ENCODE peak calls at places on chromosomes 12 and 14, in five cellular contexts. One of them, this sample, is unnamed.

GRCh38 chr14:61504841-61505340 is 183.5 kb downstream of the PRKCH start:
- DNase-seq in MG63: no peak
- DNase-seq in midbrain: no peak
- DNase-seq in EL: no peak
- DNase-seq in stimulated activated CD4-positive, alpha-beta T cell treated with anti-CD3 and anti-CD28 coated beads, Interleukin-1b, Interleukin-23, amount 100 ng/mL, for 24 hours: no peak
- DNase-seq in this sample: no peak

GRCh38 chr14:67837011-67837624 is 17.5 kb downstream of the RAD51B start:
- DNase-seq in stimulated activated CD4-positive, alpha-beta T cell treated with anti-CD3 and anti-CD28 coated beads, Interleukin-1b, Interleukin-23, amount 100 ng/mL, for 24 hours: no peak
- DNase-seq in EL: peak
- DNase-seq in MG63: peak
- DNase-seq in midbrain: peak
- DNase-seq in this sample: no peak

GRCh38 chr12:108594-108993 is 42.0 kb downstream of the IQSEC3 start:
- DNase-seq in MG63: peak
- DNase-seq in midbrain: peak
- DNase-seq in EL: no peak
- DNase-seq in stimulated activated CD4-positive, alpha-beta T cell treated with anti-CD3 and anti-CD28 coated beads, Interleukin-1b, Interleukin-23, amount 100 ng/mL, for 24 hours: no peak
- DNase-seq in this sample: no peak

GRCh38 chr12:93145086-93145485 is 216.0 kb upstream of the EEA1 start:
- DNase-seq in midbrain: no peak
- DNase-seq in stimulated activated CD4-positive, alpha-beta T cell treated with anti-CD3 and anti-CD28 coated beads, Interleukin-1b, Interleukin-23, amount 100 ng/mL, for 24 hours: no peak
- DNase-seq in MG63: no peak
- DNase-seq in EL: no peak
- DNase-seq in this sample: no peak

GRCh38 chr12:71297930-71298329 is 140.1 kb upstream of the TSPAN8 start:
- DNase-seq in EL: no peak
- DNase-seq in stimulated activated CD4-positive, alpha-beta T cell treated with anti-CD3 and anti-CD28 coated beads, Interleukin-1b, Interleukin-23, amount 100 ng/mL, for 24 hours: no peak
- DNase-seq in midbrain: no peak
- DNase-seq in MG63: no peak
- DNase-seq in this sample: no peak

GRCh38 chr12:116609715-116610114 is 50.5 kb downstream of the MAP1LC3B2 start:
- DNase-seq in MG63: no peak
- DNase-seq in stimulated activated CD4-positive, alpha-beta T cell treated with anti-CD3 and anti-CD28 coated beads, Interleukin-1b, Interleukin-23, amount 100 ng/mL, for 24 hours: no peak
- DNase-seq in EL: no peak
- DNase-seq in midbrain: no peak
- DNase-seq in this sample: no peak

GRCh38 chr14:104580961-104581360 is 1.4 kb downstream of the C14orf180 start:
- DNase-seq in midbrain: no peak
- DNase-seq in MG63: no peak
- DNase-seq in EL: no peak
- DNase-seq in stimulated activated CD4-positive, alpha-beta T cell treated with anti-CD3 and anti-CD28 coated beads, Interleukin-1b, Interleukin-23, amount 100 ng/mL, for 24 hours: no peak
- DNase-seq in this sample: no peak

GRCh38 chr12:109715310-109716091 is 1.9 kb downstream of the FAM222A start:
- DNase-seq in midbrain: peak
- DNase-seq in MG63: no peak
- DNase-seq in stimulated activated CD4-positive, alpha-beta T cell treated with anti-CD3 and anti-CD28 coated beads, Interleukin-1b, Interleukin-23, amount 100 ng/mL, for 24 hours: no peak
- DNase-seq in EL: no peak
- DNase-seq in this sample: no peak

GRCh38 chr12:123233505-123234299 is 466 bp downstream of the MTRFR start:
- DNase-seq in MG63: no peak
- DNase-seq in midbrain: no peak
- DNase-seq in stimulated activated CD4-positive, alpha-beta T cell treated with anti-CD3 and anti-CD28 coated beads, Interleukin-1b, Interleukin-23, amount 100 ng/mL, for 24 hours: no peak
- DNase-seq in EL: peak
- DNase-seq in this sample: peak

GRCh38 chr12:29709056-29709455 is 74.7 kb downstream of the TMTC1 start:
- DNase-seq in midbrain: no peak
- DNase-seq in EL: no peak
- DNase-seq in stimulated activated CD4-positive, alpha-beta T cell treated with anti-CD3 and anti-CD28 coated beads, Interleukin-1b, Interleukin-23, amount 100 ng/mL, for 24 hours: no peak
- DNase-seq in MG63: no peak
- DNase-seq in this sample: no peak

GRCh38 chr12:108773798-108774788 is 42.8 kb upstream of the CORO1C start:
- DNase-seq in stimulated activated CD4-positive, alpha-beta T cell treated with anti-CD3 and anti-CD28 coated beads, Interleukin-1b, Interleukin-23, amount 100 ng/mL, for 24 hours: no peak
- DNase-seq in EL: peak
- DNase-seq in midbrain: peak
- DNase-seq in MG63: peak
- DNase-seq in this sample: no peak

GRCh38 chr14:59870277-59871165 is at the start of gene RTN1:
- DNase-seq in stimulated activated CD4-positive, alpha-beta T cell treated with anti-CD3 and anti-CD28 coated beads, Interleukin-1b, Interleukin-23, amount 100 ng/mL, for 24 hours: no peak
- DNase-seq in midbrain: peak
- DNase-seq in EL: peak
- DNase-seq in MG63: peak
- DNase-seq in this sample: peak

GRCh38 chr12:3135522-3136461 is 58.6 kb downstream of the TSPAN9 start:
- DNase-seq in EL: peak
- DNase-seq in MG63: peak
- DNase-seq in midbrain: peak
- DNase-seq in stimulated activated CD4-positive, alpha-beta T cell treated with anti-CD3 and anti-CD28 coated beads, Interleukin-1b, Interleukin-23, amount 100 ng/mL, for 24 hours: peak
- DNase-seq in this sample: peak

GRCh38 chr14:56310643-56311042 is 192.4 kb downstream of the PELI2 start:
- DNase-seq in stimulated activated CD4-positive, alpha-beta T cell treated with anti-CD3 and anti-CD28 coated beads, Interleukin-1b, Interleukin-23, amount 100 ng/mL, for 24 hours: no peak
- DNase-seq in EL: peak
- DNase-seq in midbrain: no peak
- DNase-seq in MG63: no peak
- DNase-seq in this sample: peak

GRCh38 chr14:39217214-39217879 is 16.4 kb upstream of the MIA2 start:
- DNase-seq in MG63: no peak
- DNase-seq in stimulated activated CD4-positive, alpha-beta T cell treated with anti-CD3 and anti-CD28 coated beads, Interleukin-1b, Interleukin-23, amount 100 ng/mL, for 24 hours: no peak
- DNase-seq in midbrain: no peak
- DNase-seq in EL: no peak
- DNase-seq in this sample: no peak

GRCh38 chr12:79250186-79250585 is 385.6 kb downstream of the SYT1 start:
- DNase-seq in stimulated activated CD4-positive, alpha-beta T cell treated with anti-CD3 and anti-CD28 coated beads, Interleukin-1b, Interleukin-23, amount 100 ng/mL, for 24 hours: no peak
- DNase-seq in EL: peak
- DNase-seq in midbrain: no peak
- DNase-seq in MG63: no peak
- DNase-seq in this sample: peak

GRCh38 chr12:62163368-62163767 is 96.8 kb upstream of the USP15 start:
- DNase-seq in EL: no peak
- DNase-seq in stimulated activated CD4-positive, alpha-beta T cell treated with anti-CD3 and anti-CD28 coated beads, Interleukin-1b, Interleukin-23, amount 100 ng/mL, for 24 hours: no peak
- DNase-seq in MG63: no peak
- DNase-seq in midbrain: no peak
- DNase-seq in this sample: no peak

GRCh38 chr14:104563742-104564615 is 15.6 kb upstream of the C14orf180 start:
- DNase-seq in stimulated activated CD4-positive, alpha-beta T cell treated with anti-CD3 and anti-CD28 coated beads, Interleukin-1b, Interleukin-23, amount 100 ng/mL, for 24 hours: peak
- DNase-seq in MG63: peak
- DNase-seq in EL: peak
- DNase-seq in midbrain: peak
- DNase-seq in this sample: peak

GRCh38 chr12:110343921-110344555 is 59.5 kb downstream of the ANAPC7 start:
- DNase-seq in EL: no peak
- DNase-seq in stimulated activated CD4-positive, alpha-beta T cell treated with anti-CD3 and anti-CD28 coated beads, Interleukin-1b, Interleukin-23, amount 100 ng/mL, for 24 hours: no peak
- DNase-seq in MG63: no peak
- DNase-seq in midbrain: no peak
- DNase-seq in this sample: no peak

GRCh38 chr12:26704684-26705475 is 128.1 kb downstream of the ITPR2 start:
- DNase-seq in stimulated activated CD4-positive, alpha-beta T cell treated with anti-CD3 and anti-CD28 coated beads, Interleukin-1b, Interleukin-23, amount 100 ng/mL, for 24 hours: no peak
- DNase-seq in EL: peak
- DNase-seq in MG63: no peak
- DNase-seq in midbrain: peak
- DNase-seq in this sample: peak

GRCh38 chr14:69612759-69613145 is 1.4 kb downstream of the SUSD6 start:
- DNase-seq in stimulated activated CD4-positive, alpha-beta T cell treated with anti-CD3 and anti-CD28 coated beads, Interleukin-1b, Interleukin-23, amount 100 ng/mL, for 24 hours: no peak
- DNase-seq in midbrain: no peak
- DNase-seq in MG63: no peak
- DNase-seq in EL: peak
- DNase-seq in this sample: no peak

GRCh38 chr14:74950795-74951442 is 4.5 kb downstream of the PGF start:
- DNase-seq in MG63: no peak
- DNase-seq in EL: no peak
- DNase-seq in midbrain: no peak
- DNase-seq in stimulated activated CD4-positive, alpha-beta T cell treated with anti-CD3 and anti-CD28 coated beads, Interleukin-1b, Interleukin-23, amount 100 ng/mL, for 24 hours: no peak
- DNase-seq in this sample: no peak

GRCh38 chr14:76867536-76868452 is 41.6 kb downstream of the LRRC74A start:
- DNase-seq in stimulated activated CD4-positive, alpha-beta T cell treated with anti-CD3 and anti-CD28 coated beads, Interleukin-1b, Interleukin-23, amount 100 ng/mL, for 24 hours: no peak
- DNase-seq in midbrain: no peak
- DNase-seq in EL: no peak
- DNase-seq in MG63: no peak
- DNase-seq in this sample: no peak

GRCh38 chr12:42130670-42131402 is 13.8 kb downstream of the GXYLT1 start:
- DNase-seq in midbrain: no peak
- DNase-seq in EL: peak
- DNase-seq in MG63: peak
- DNase-seq in stimulated activated CD4-positive, alpha-beta T cell treated with anti-CD3 and anti-CD28 coated beads, Interleukin-1b, Interleukin-23, amount 100 ng/mL, for 24 hours: no peak
- DNase-seq in this sample: no peak